ENCODE peak calls at places on chromosomes 16 and 17, in four cellular contexts. H is choroid plexus epithelial cell, V is left ventricle myocardium inferior, T is AG10803. L is an unnamed sample.

GRCh38 chr17:58507123-58507634 is 7.3 kb downstream of the MTMR4 start:
- DNase-seq in V (no peak), H (peak), T (peak), L (peak)

GRCh38 chr16:79081292-79082066 is 519.1 kb downstream of the MAF start:
- DNase-seq in T (no peak), H (no peak), V (no peak), L (no peak)

GRCh38 chr17:66944365-66945203 is 19.9 kb upstream of the CACNG4 start:
- DNase-seq in V (no peak), T (no peak), H (peak), L (no peak)

GRCh38 chr17:50558955-50559614 is 1.4 kb upstream of the CACNA1G start:
- DNase-seq in T (no peak), H (no peak), V (no peak), L (no peak)

GRCh38 chr17:68291836-68292688 is 767 bp downstream of the ARSG start:
- DNase-seq in H (peak), V (peak), T (peak), L (peak)

GRCh38 chr17:21017256-21017655 is 25.6 kb downstream of the USP22 start:
- DNase-seq in V (no peak), T (no peak), H (no peak), L (no peak)

GRCh38 chr17:76107507-76107906 is 3.9 kb upstream of the EXOC7 start:
- DNase-seq in H (peak), V (no peak), T (no peak), L (peak)

GRCh38 chr16:81486555-81487061 is 42.0 kb downstream of the CMIP start:
- DNase-seq in H (peak), T (peak), V (peak), L (no peak)

GRCh38 chr16:52257534-52257933 is 289.4 kb downstream of the TOX3 start:
- DNase-seq in V (no peak), T (no peak), H (no peak), L (no peak)

GRCh38 chr16:11309895-11310633 is 28.9 kb upstream of the PRM1 start:
- DNase-seq in V (no peak), H (no peak), T (no peak), L (no peak)

GRCh38 chr16:54072237-54072636 is 214.3 kb downstream of the IRX3 start:
- DNase-seq in H (no peak), T (no peak), V (no peak), L (no peak)

GRCh38 chr16:81780350-81780749 is 1.3 kb downstream of the PLCG2 start:
- DNase-seq in H (no peak), V (no peak), T (no peak), L (no peak)

GRCh38 chr16:50296807-50297206 is 30.5 kb downstream of the ADCY7 start:
- DNase-seq in V (no peak), T (no peak), H (no peak), L (no peak)

DNA sequence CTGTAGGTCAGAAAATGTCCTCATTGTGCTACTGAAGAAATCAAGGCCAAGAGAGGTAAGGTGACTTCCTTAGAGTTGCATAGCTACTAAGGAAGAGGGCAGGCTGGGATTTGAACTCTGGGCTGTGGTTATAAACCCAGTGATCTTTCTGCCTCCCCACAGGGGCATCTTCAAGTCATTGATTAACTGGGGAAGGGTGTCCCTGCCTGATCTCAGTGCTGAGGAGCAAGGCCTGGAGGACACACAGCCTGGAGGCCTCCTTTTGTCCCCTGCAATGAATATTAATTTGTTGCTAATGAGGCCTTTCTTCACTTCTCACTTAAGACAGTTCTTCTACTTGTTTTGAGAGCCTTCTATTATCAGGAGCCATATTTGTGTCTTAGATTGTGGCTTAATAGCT is 83.8 kb downstream of the KATNIP start:
- DNase-seq in V (no peak), T (no peak), H (no peak), L (no peak)
- TF ChIP-seq CTCF in V (no peak), T (no peak), H (no peak), L (no peak)

GRCh38 chr17:57236686-57237299 is 19.5 kb upstream of the MSI2 start:
- DNase-seq in H (no peak), V (no peak), T (no peak), L (no peak)
- TF ChIP-seq CTCF in H (no peak), V (no peak), T (no peak), L (no peak)

GRCh38 chr17:4939804-4940624 is at the start of the genes RNF167 and SLC25A11:
- DNase-seq in H (peak), T (peak), V (peak), L (peak)
- TF ChIP-seq CTCF in H (no peak), T (no peak), V (no peak), L (no peak)

GRCh38 chr16:57535680-57536305 is 578 bp downstream of the CCDC102A start:
- DNase-seq in H (peak), T (peak), V (peak), L (peak)
- TF ChIP-seq CTCF in H (no peak), T (peak), V (peak), L (no peak)

GRCh38 chr17:40342575-40343058 is 21.9 kb downstream of the GJD3 start:
- DNase-seq in T (no peak), V (no peak), H (no peak), L (no peak)
- TF ChIP-seq CTCF in T (no peak), V (no peak), H (no peak), L (no peak)

GRCh38 chr16:47634126-47634525 is 173.0 kb downstream of the PHKB start:
- DNase-seq in V (no peak), T (no peak), H (no peak), L (no peak)
- TF ChIP-seq CTCF in V (no peak), T (no peak), H (no peak), L (no peak)

GRCh38 chr17:41863074-41863843 is 2.0 kb downstream of the KLHL11 start:
- DNase-seq in H (no peak), V (no peak), T (no peak), L (peak)

GRCh38 chr17:41868568-41868967 is 3.3 kb upstream of the KLHL11 start:
- DNase-seq in H (no peak), T (no peak), V (no peak), L (no peak)

GRCh38 chr17:41865596-41865893 is 322 bp upstream of the KLHL11 start:
- DNase-seq in V (no peak), T (no peak), H (no peak), L (no peak)

GRCh38 chr17:41864498-41864836 is 756 bp downstream of the KLHL11 start:
- DNase-seq in T (no peak), V (no peak), H (peak), L (no peak)

DNA sequence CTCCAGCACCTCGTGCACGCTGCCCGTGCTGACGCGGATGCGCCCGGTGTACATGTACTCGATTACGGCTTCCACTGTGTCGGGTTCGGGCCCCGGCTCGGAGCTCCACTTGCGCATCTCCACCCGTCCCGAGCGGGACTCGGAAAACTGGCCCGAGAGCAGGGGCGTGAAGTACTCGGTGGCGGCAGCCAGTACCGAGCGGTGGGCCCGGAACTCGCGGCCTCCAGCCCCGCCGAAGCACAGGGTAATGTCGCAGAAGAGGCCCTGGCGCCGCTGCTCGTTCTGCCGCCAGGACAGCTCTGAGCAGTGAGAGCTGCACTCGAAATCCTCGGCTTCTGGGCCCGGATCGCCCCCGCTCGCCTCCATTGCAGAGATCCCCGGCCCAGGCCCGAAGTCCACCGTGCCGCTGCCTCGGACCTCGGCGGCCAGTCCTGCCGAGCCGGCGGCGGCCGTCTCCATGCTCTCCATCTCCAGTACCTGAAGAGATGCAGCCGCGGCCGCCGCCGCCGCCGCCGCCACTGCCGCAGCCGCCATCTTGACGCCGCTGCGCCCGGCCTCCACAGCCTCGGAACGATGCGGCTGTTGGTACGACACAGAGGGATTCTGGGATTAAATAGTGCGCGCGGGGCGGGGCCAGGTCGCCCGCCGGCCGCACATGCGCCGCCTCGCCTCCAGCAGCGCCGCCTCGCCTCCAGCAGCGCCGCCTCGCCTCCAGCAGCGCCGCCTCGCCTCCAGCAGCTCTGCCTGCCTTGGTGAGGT is at the start of gene KLHL11:
- DNase-seq in H (peak), T (peak), V (peak), L (peak)
- TF ChIP-seq CTCF in H (no peak), T (no peak), V (peak), L (no peak)

GRCh38 chr17:46266656-46267544 is 28.0 kb upstream of the LRRC37A start:
- DNase-seq in H (peak), V (peak), T (peak), L (peak)
- TF ChIP-seq CTCF in H (no peak), V (no peak), T (peak), L (no peak)

L was measured in MCF 10A.